ENCODE peak calls at places on chromosomes 1 and 21, in four cellular contexts. Q is lower leg skin; P is CD8-positive, alpha-beta T cell; K is Caco-2. W is an unnamed sample.

GRCh38 chr1:161736332-161736969 is 13.1 kb upstream of the DUSP12 start:
- DNase-seq in Q (no peak), K (no peak), P (no peak), W (no peak)

GRCh38 chr1:75522389-75522788 is 88.5 kb downstream of the SLC44A5 start:
- DNase-seq in P (no peak), Q (no peak), K (no peak), W (no peak)

GRCh38 chr1:226411619-226412018 is 3.7 kb upstream of the PARP1 start:
- DNase-seq in K (no peak), Q (no peak), P (no peak), W (no peak)

GRCh38 chr1:233229291-233229690 is 66.2 kb downstream of the PCNX2 start:
- DNase-seq in P (no peak), K (no peak), Q (no peak), W (no peak)

GRCh38 chr1:179876289-179876715 is 1.3 kb downstream of the TOR1AIP2 start:
- DNase-seq in K (peak; percentile 68), Q (no peak), P (no peak), W (no peak)

GRCh38 chr1:27979151-27979858 is 19.5 kb downstream of the XKR8 start:
- DNase-seq in P (no peak), K (peak; percentile 24), Q (no peak), W (no peak)

GRCh38 chr1:71080178-71080781 is 555 bp downstream of the ZRANB2 start:
- DNase-seq in K (no peak), Q (no peak), P (no peak), W (no peak)

GRCh38 chr1:37795340-37796110 is 1.9 kb downstream of the MANEAL start:
- DNase-seq in K (peak; percentile 32), Q (no peak), P (no peak), W (peak; percentile 68)

GRCh38 chr1:3035871-3036645 is 14.8 kb downstream of the ACTRT2 start:
- DNase-seq in P (no peak), K (no peak), Q (peak; percentile 77), W (no peak)

GRCh38 chr1:51644533-51645197 is 27.8 kb downstream of the OSBPL9 start:
- DNase-seq in K (no peak), P (no peak), Q (no peak), W (no peak)

GRCh38 chr1:240455228-240455821 is 156.6 kb downstream of the GREM2 start:
- DNase-seq in Q (no peak), K (peak; percentile 29), P (no peak), W (no peak)

GRCh38 chr1:19754482-19754881 is 45.2 kb downstream of the TMCO4 start:
- DNase-seq in P (no peak), Q (no peak), K (no peak), W (no peak)

GRCh38 chr1:67686272-67687197 is 1.5 kb downstream of the GADD45A start:
- DNase-seq in K (peak; percentile 66), Q (peak; percentile 94), P (peak; percentile 46), W (peak; percentile 37)

GRCh38 chr1:214404571-214405213 is 123.7 kb downstream of the SMYD2 start:
- DNase-seq in K (peak; percentile 70), P (no peak), Q (no peak), W (no peak)

GRCh38 chr1:243229526-243229925 is 25.6 kb downstream of the CEP170 start:
- DNase-seq in Q (no peak), K (no peak), P (no peak), W (no peak)

GRCh38 chr1:65894738-65895605 is 102.3 kb downstream of the PDE4B start:
- DNase-seq in K (no peak), Q (no peak), P (no peak), W (no peak)

GRCh38 chr21:36320421-36321324 is 676 bp downstream of the MORC3 start:
- DNase-seq in Q (peak; percentile 95), P (no peak), K (peak; percentile 80), W (peak; percentile 56)

GRCh38 chr1:110462964-110463363 is 12.0 kb downstream of the PROK1 start:
- DNase-seq in P (no peak), Q (no peak), K (no peak), W (no peak)

GRCh38 chr1:165218666-165219065 is 137.8 kb downstream of the LMX1A start:
- DNase-seq in K (no peak), Q (no peak), P (no peak), W (no peak)

GRCh38 chr1:97654866-97655265 is 266.0 kb downstream of the DPYD start:
- DNase-seq in K (no peak), Q (no peak), P (no peak), W (no peak)

GRCh38 chr1:39061951-39062350 is 35.8 kb downstream of the NDUFS5 start:
- DNase-seq in Q (no peak), P (no peak), K (no peak), W (no peak)

GRCh38 chr1:232987741-232988140 is 37.3 kb downstream of the NTPCR start:
- DNase-seq in Q (no peak), K (no peak), P (no peak), W (no peak)

GRCh38 chr1:29823536-29823935 is 587.2 kb downstream of the PTPRU start:
- DNase-seq in Q (peak; percentile 58), K (no peak), P (no peak), W (no peak)

GRCh38 chr1:204316164-204316563 is 43.6 kb downstream of the PLEKHA6 start:
- DNase-seq in Q (no peak), P (no peak), K (no peak), W (no peak)

GRCh38 chr21:29827236-29827635 is 112.6 kb downstream of the GRIK1 start:
- DNase-seq in K (no peak), Q (no peak), P (no peak), W (no peak)

GRCh38 chr21:39805983-39806382 is 61.0 kb downstream of the IGSF5 start:
- DNase-seq in P (no peak), Q (no peak), K (peak; percentile 16), W (no peak)

GRCh38 chr21:39804264-39804663 is 59.3 kb downstream of the IGSF5 start:
- DNase-seq in K (no peak), P (no peak), Q (no peak), W (no peak)

GRCh38 chr21:39803393-39803792 is 58.4 kb downstream of the IGSF5 start:
- DNase-seq in P (no peak), Q (no peak), K (no peak), W (no peak)

GRCh38 chr21:39809936-39810335 is 57.3 kb upstream of the PCP4 start:
- DNase-seq in P (no peak), K (no peak), Q (no peak), W (no peak)

DNA sequence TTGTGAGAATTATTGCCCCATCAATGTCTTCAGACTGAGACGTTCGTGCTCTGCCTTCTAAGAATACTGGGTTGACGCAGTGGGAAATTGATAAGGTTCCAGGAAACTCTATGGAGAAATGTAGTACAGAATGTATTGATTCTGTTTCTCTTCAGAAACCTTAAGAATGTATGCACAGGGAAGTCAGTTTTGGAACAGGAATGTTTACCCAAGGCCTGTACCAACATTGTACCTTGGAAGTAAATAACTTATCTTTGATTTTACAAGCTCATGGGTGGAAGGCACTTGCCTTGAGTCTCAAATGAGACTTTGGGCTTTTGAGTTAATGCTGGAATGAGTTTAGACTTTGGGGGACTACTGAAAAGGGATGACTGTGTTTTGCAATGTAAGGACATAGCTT is 59.5 kb upstream of the PCP4 start:
- DNase-seq in K (peak; percentile 25), P (no peak), Q (no peak), W (no peak)
- TF ChIP-seq CTCF in K (no peak), P (no peak), Q (no peak), W (no peak)

GRCh38 chr1:94063379-94063778 is 57.6 kb downstream of the ABCA4 start:
- DNase-seq in K (peak; percentile 31), Q (no peak), P (no peak), W (no peak)
- TF ChIP-seq CTCF in K (no peak), Q (no peak), P (no peak), W (peak; percentile 46)

GRCh38 chr21:41650526-41651145 is 116.2 kb downstream of the RIPK4 start:
- DNase-seq in P (no peak), Q (peak; percentile 75), K (no peak), W (no peak)

GRCh38 chr21:41653944-41654625 is 112.8 kb downstream of the RIPK4 start:
- DNase-seq in P (no peak), Q (peak; percentile 75), K (no peak), W (no peak)

GRCh38 chr21:41653243-41653943 is 113.5 kb downstream of the RIPK4 start:
- DNase-seq in K (no peak), Q (peak; percentile 77), P (no peak), W (no peak)

GRCh38 chr21:41651396-41651795 is 115.5 kb downstream of the RIPK4 start:
- DNase-seq in P (no peak), Q (peak; percentile 82), K (no peak), W (no peak)

GRCh38 chr21:41651830-41652229 is 115.0 kb downstream of the RIPK4 start:
- DNase-seq in P (no peak), K (no peak), Q (peak; percentile 70), W (no peak)
- TF ChIP-seq CTCF in P (no peak), K (no peak), Q (no peak), W (no peak)

GRCh38 chr1:145978860-145979745 is 14.6 kb downstream of the POLR3GL start:
- DNase-seq in P (peak; percentile 45), Q (peak; percentile 98), K (peak; percentile 82), W (no peak)
- TF ChIP-seq CTCF in P (peak; percentile 27), Q (no peak), K (no peak), W (peak; percentile 10)

GRCh38 chr1:9652379-9653194 is 1.1 kb downstream of the PIK3CD start:
- DNase-seq in K (no peak), Q (no peak), P (peak; percentile 46), W (no peak)
- TF ChIP-seq CTCF in K (no peak), Q (no peak), P (no peak), W (no peak)